ENCODE peak calls at places on chromosomes 12 and 14, in eight cellular contexts. G, J, N, K, P, T, I and R are unnamed samples.

GRCh38 chr14:22046063-22046462 is 372.4 kb upstream of the OR4E1 start:
- DNase-seq in K (no peak), J (no peak), N (no peak), G (no peak), T (no peak), P (no peak), I (no peak), R (no peak)

GRCh38 chr14:64683264-64683663 is 21.0 kb upstream of the PLEKHG3 start:
- DNase-seq in G (no peak), K (no peak), T (no peak), I (no peak), P (no peak), J (no peak), N (peak), R (no peak)

GRCh38 chr14:56491299-56492285 is 88.0 kb upstream of the TMEM260 start:
- DNase-seq in P (peak), K (peak), N (no peak), G (peak), T (peak), I (peak), J (peak), R (no peak)

GRCh38 chr14:77088645-77089044 is 9.4 kb upstream of the CIPC start:
- DNase-seq in G (no peak), T (no peak), J (no peak), K (no peak), N (no peak), I (no peak), P (no peak), R (no peak)

GRCh38 chr14:60166144-60166543 is 946 bp upstream of the DHRS7 start:
- DNase-seq in T (no peak), N (no peak), I (no peak), J (no peak), G (no peak), K (no peak), P (peak), R (no peak)

GRCh38 chr12:58583541-58583940 is 336.8 kb downstream of the LRIG3 start:
- DNase-seq in T (no peak), N (no peak), G (no peak), K (peak), P (no peak), J (no peak), I (no peak), R (no peak)

GRCh38 chr12:57171668-57172067 is 24.2 kb upstream of the LRP1-AS start:
- DNase-seq in J (no peak), N (no peak), T (no peak), K (peak), G (no peak), I (no peak), P (peak), R (no peak)

GRCh38 chr12:31591308-31591901 is 469 bp upstream of the DENND5B start:
- DNase-seq in P (peak), I (peak), T (peak), N (peak), G (peak), K (peak), J (no peak), R (no peak)

GRCh38 chr12:53752651-53753050 is 872 bp upstream of the CISTR start:
- DNase-seq in I (no peak), N (no peak), P (no peak), T (no peak), K (no peak), G (no peak), J (no peak), R (no peak)

GRCh38 chr14:45531022-45531421 is 278.0 kb upstream of the MIS18BP1 start:
- DNase-seq in J (no peak), P (no peak), K (no peak), N (no peak), G (no peak), T (no peak), I (no peak), R (no peak)

GRCh38 chr14:67172056-67172455 is 17.2 kb upstream of the GARIN2 start:
- DNase-seq in J (no peak), P (no peak), N (no peak), K (no peak), I (no peak), G (no peak), T (no peak), R (no peak)

GRCh38 chr14:59018978-59019377 is 169.5 kb upstream of the DAAM1 start:
- DNase-seq in I (no peak), J (peak), P (no peak), N (no peak), K (peak), T (no peak), G (peak), R (no peak)

GRCh38 chr14:56474419-56475022 is 105.1 kb upstream of the TMEM260 start:
- DNase-seq in P (no peak), J (no peak), T (no peak), N (no peak), G (peak), K (peak), I (peak), R (no peak)

GRCh38 chr14:81504864-81505263 is 28.8 kb downstream of the SEL1L start:
- DNase-seq in G (no peak), N (no peak), J (no peak), P (no peak), K (no peak), T (no peak), I (no peak), R (no peak)

GRCh38 chr14:81509838-81510452 is 23.7 kb downstream of the SEL1L start:
- DNase-seq in P (no peak), G (no peak), I (no peak), K (no peak), T (no peak), N (no peak), J (no peak), R (no peak)

GRCh38 chr14:81511110-81511900 is 22.3 kb downstream of the SEL1L start:
- DNase-seq in G (no peak), T (no peak), J (no peak), P (no peak), I (no peak), N (no peak), K (peak), R (no peak)

GRCh38 chr14:81509321-81509720 is 24.3 kb downstream of the SEL1L start:
- DNase-seq in G (no peak), I (no peak), N (no peak), P (no peak), T (no peak), K (no peak), J (no peak), R (no peak)

GRCh38 chr14:81506512-81506911 is 27.1 kb downstream of the SEL1L start:
- DNase-seq in G (no peak), K (no peak), J (no peak), T (no peak), I (no peak), N (no peak), P (no peak), R (no peak)
- TF ChIP-seq CTCF in G (no peak), K (no peak), J (no peak), T (no peak), I (no peak), N (no peak), P (no peak), R (no peak)

GRCh38 chr14:61561144-61561543 is 134.2 kb upstream of the HIF1A start:
- DNase-seq in G (no peak), N (no peak), J (no peak), T (no peak), P (no peak), K (peak), I (no peak), R (no peak)
- TF ChIP-seq CTCF in G (no peak), N (no peak), J (no peak), T (no peak), P (no peak), K (peak), I (no peak), R (no peak)

GRCh38 chr14:80202888-80203562 is 8.3 kb downstream of the DIO2 start:
- DNase-seq in P (no peak), J (peak), I (no peak), G (peak), N (no peak), K (peak), T (no peak), R (no peak)

GRCh38 chr14:80200093-80200492 is 11.2 kb downstream of the DIO2 start:
- DNase-seq in G (no peak), N (no peak), T (no peak), J (no peak), I (no peak), P (no peak), K (no peak), R (no peak)
- TF ChIP-seq CTCF in G (no peak), N (no peak), T (no peak), J (no peak), I (no peak), P (no peak), K (no peak), R (no peak)

DNA sequence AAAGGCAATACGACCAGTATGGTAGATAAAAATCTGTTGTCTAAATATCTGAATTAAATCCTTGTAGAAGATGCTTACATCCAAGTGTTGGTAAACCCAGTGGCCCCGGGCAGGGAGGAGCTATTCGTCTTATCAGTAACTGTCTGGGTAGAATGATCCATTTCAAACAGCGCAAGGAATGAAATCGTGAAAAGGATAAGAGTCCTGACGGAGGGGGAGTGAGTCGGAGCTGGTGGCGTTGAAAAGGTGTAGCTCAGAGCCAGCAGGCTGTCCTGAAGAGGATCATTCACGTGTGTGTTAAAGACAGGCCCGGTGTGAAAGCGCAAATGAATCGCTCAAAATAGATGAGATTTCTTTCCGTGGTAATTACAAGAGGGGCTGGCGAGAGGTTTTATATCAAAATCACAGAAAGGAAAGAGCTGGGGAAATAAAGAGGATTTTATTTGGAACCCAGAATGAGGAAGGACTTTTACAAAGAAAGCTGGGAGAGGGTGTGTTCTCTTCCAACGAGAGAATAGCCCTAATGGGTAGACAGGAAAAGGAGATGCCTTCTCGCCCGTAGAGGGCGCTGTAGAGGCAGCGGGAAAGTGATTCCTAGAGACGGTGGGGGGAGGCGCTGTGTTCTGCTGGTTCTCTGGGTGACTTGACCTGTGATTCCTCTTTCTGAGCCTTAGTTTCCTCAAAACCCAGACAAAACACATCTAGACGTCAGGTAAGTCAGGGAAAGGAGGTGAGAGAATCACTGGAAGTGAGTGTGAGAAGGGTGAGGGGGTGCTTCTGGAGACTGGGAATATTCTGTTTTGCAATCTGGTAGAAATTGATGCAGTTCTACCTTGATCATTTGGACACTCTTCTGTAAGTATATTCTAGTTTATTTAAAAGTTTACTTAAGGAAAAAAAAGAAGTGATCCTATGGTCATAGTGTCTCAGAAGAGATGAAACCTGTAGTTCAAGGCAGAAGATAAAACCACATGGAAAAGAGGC is 39.3 kb downstream of the SRRM4 start:
- DNase-seq in G (peak), J (peak), K (no peak), T (peak), N (no peak), I (no peak), P (no peak), R (no peak)
- TF ChIP-seq CTCF in G (peak), J (peak), K (peak), T (peak), N (no peak), I (peak), P (no peak), R (peak)

GRCh38 chr14:35533357-35534129 is 421 bp upstream of the INSM2 start:
- DNase-seq in T (peak), P (no peak), I (peak), G (peak), K (peak), J (peak), N (peak), R (peak)
- TF ChIP-seq CTCF in T (no peak), P (no peak), I (no peak), G (no peak), K (no peak), J (no peak), N (no peak), R (no peak)

GRCh38 chr12:55443776-55444175 is at the start of gene OR6C2:
- DNase-seq in P (no peak), K (no peak), G (no peak), T (no peak), I (no peak), N (no peak), J (no peak), R (no peak)

DNA sequence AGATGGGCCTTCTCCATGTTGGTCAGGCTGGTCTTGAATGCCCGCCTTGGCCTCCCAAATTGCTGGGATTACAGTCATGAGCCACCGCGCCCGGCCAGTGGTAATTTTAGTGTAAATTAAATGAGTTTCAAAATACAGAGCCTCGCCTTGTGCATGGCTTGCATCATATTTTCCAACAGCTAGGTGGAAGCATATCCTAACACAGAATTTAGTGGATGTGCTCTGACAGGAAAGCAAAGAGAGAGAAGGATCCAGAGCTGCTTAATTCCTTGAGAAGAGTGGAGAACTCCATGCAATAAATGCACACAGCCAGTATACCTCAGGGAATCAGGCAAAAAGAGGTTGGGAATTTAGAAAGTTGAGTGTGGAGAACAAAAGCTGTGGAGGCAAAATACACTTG is 2.5 kb downstream of the OR6C2 start:
- DNase-seq in G (no peak), J (no peak), P (no peak), K (no peak), N (no peak), I (no peak), T (peak), R (no peak)
- TF ChIP-seq CTCF in G (no peak), J (no peak), P (no peak), K (no peak), N (no peak), I (no peak), T (peak), R (no peak)

DNA sequence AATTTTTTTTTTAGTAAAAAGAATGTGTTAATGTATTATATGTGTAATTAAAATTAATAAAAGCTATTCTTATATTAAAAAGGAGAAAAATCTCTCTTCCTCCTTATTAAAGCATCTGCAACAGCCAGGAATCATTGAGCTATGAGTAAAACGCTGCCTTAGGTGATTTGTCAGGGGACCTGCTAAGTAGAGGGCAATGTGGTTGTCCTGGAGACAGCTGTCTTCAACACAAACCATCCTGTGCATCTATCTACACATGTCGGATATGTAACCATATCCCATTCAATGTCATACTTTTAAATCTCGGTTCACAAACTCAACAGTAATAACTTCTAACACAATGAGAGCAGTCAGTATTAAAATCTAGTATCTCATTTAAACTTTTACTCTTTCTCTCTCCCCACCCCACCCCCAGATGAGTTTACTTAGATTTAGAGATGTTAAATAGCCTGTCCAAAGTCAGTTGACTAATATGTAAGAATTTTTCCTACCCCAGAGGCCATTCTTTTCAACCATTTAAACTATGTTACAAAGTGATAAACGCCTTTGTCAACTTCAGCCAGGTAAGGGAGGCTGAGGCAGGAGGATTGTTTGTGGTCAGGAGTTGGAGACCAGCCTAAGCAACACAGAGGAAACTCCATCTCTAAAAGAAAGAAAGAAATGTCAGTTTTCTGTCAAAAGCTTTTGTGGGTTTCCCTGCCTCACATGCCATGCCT is 413.8 kb upstream of the CCDC196 start:
- DNase-seq in N (no peak), I (no peak), J (no peak), T (no peak), K (no peak), G (no peak), P (no peak), R (no peak)
- TF ChIP-seq CTCF in N (no peak), I (no peak), J (no peak), T (no peak), K (no peak), G (no peak), P (no peak), R (no peak)

DNA sequence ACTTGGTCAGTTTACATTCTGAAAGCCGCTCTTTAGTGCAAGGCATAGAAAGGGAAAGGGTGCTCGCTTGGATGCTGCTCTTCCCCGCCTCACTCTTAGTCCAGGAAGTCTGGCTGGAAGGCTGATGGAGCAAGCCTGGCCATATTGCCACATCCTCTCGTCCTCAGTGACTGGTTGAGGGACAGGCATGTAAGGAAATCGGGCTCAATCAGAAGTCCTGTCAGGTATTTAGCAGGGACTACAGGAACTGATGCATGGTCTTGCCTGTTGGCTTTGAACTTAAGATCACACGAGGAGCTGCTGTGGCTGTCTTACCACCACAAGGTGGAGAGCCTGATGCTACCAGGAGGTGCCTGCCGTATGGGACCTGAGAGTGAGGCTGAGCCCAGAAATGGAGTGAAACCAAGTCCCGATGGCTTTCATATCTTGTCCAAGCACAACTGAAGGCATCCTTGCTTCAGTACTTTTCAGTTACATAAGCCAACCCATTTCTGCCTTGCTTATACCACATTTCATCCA is 10.7 kb upstream of the C12orf75 start:
- DNase-seq in T (no peak), I (no peak), G (no peak), P (no peak), J (no peak), N (no peak), K (no peak), R (no peak)
- TF ChIP-seq CTCF in T (no peak), I (no peak), G (no peak), P (no peak), J (no peak), N (no peak), K (no peak), R (no peak)

GRCh38 chr14:83217492-83217891 is 1683.8 kb upstream of the SEL1L start:
- DNase-seq in J (no peak), G (no peak), P (no peak), N (no peak), T (no peak), I (no peak), K (peak), R (no peak)
- TF ChIP-seq CTCF in J (no peak), G (no peak), P (no peak), N (no peak), T (no peak), I (no peak), K (no peak), R (no peak)

GRCh38 chr12:78787576-78787975 is 77.0 kb upstream of the SYT1 start:
- DNase-seq in K (peak), J (no peak), P (no peak), I (no peak), N (no peak), G (no peak), T (no peak), R (no peak)
- TF ChIP-seq CTCF in K (no peak), J (no peak), P (no peak), I (no peak), N (no peak), G (no peak), T (no peak), R (no peak)